ENCODE peak calls at places on chromosome 5, in ten cellular contexts. I, U, Z, O, P, V, L, E, J and N are unnamed samples.

GRCh38 chr5:1783214-1783551 is 16.5 kb downstream of the MRPL36 start:
- DNase-seq in I (no peak), U (no peak), Z (no peak), O (no peak), P (no peak), V (no peak), L (no peak), E (no peak), J (no peak), N (no peak)

GRCh38 chr5:33772276-33772990 is 119.4 kb downstream of the ADAMTS12 start:
- DNase-seq in I (no peak), U (no peak), Z (no peak), O (no peak), P (peak), V (no peak), L (no peak), E (no peak), J (no peak), N (peak)

GRCh38 chr5:78411596-78411995 is 51.2 kb downstream of the SCAMP1 start:
- DNase-seq in I (no peak), U (no peak), Z (no peak), O (no peak), P (no peak), V (no peak), L (no peak), E (no peak), J (no peak), N (no peak)

GRCh38 chr5:110463116-110463515 is 263.4 kb downstream of the TMEM232 start:
- DNase-seq in I (no peak), U (no peak), Z (no peak), O (no peak), P (no peak), V (no peak), L (no peak), E (no peak), J (no peak), N (no peak)

GRCh38 chr5:175393922-175394321 is 50.1 kb downstream of the DRD1 start:
- DNase-seq in I (no peak), U (no peak), Z (no peak), O (no peak), P (no peak), V (no peak), L (no peak), E (no peak), J (no peak), N (no peak)

GRCh38 chr5:111280282-111280901 is 56.2 kb downstream of the CAMK4 start:
- DNase-seq in I (no peak), U (no peak), Z (no peak), O (no peak), P (no peak), V (peak), L (no peak), E (no peak), J (no peak), N (no peak)

GRCh38 chr5:76474377-76474776 is 71.3 kb downstream of the IQGAP2 start:
- DNase-seq in I (no peak), U (no peak), Z (no peak), O (no peak), P (no peak), V (no peak), L (no peak), E (no peak), J (no peak), N (no peak)

GRCh38 chr5:136006767-136007251 is 22.0 kb upstream of the TGFBI start:
- DNase-seq in I (no peak), U (no peak), Z (peak), O (no peak), P (peak), V (no peak), L (no peak), E (no peak), J (peak), N (peak)

GRCh38 chr5:102629827-102630605 is 125.1 kb upstream of the PAM start:
- DNase-seq in I (no peak), U (no peak), Z (peak), O (no peak), P (no peak), V (no peak), L (no peak), E (no peak), J (no peak), N (no peak)